ENCODE peak calls at places on chromosome 11, in six cellular contexts. U, Q, D, M, S and F are unnamed samples. For H3K36me3, the result is how much of the 10 kb centered on the place peaks cover.

GRCh38 chr11:70404244-70404643 is 5.9 kb downstream of the CTTN start:
- DNase-seq in U (no peak), Q (no peak), D (no peak), M (no peak), S (no peak), F (no peak)

GRCh38 chr11:30422828-30423648 is 100.1 kb downstream of the ARL14EP start:
- DNase-seq in U (no peak), Q (no peak), D (no peak), M (no peak), S (peak), F (peak)

GRCh38 chr11:122709042-122709760 is 53.7 kb downstream of the UBASH3B start:
- DNase-seq in U (no peak), Q (no peak), D (no peak), M (peak), S (no peak), F (no peak)

GRCh38 chr11:2091112-2091746 is 48.0 kb downstream of the IGF2 start:
- DNase-seq in U (no peak), Q (no peak), D (no peak), M (no peak), S (no peak), F (peak)

GRCh38 chr11:110097459-110098012 is 4.3 kb downstream of the ZC3H12C start:
- DNase-seq in U (no peak), Q (no peak), D (no peak), M (no peak), S (no peak), F (no peak)

GRCh38 chr11:94885133-94885532 is 88.2 kb downstream of the CWC15 start:
- DNase-seq in U (no peak), Q (no peak), D (no peak), M (peak), S (no peak), F (no peak)

GRCh38 chr11:96263361-96263763 is 79.6 kb downstream of the MAML2 start:
- DNase-seq in U (no peak), Q (no peak), D (no peak), M (no peak), S (no peak), F (no peak)

GRCh38 chr11:20611892-20612291 is 12.5 kb downstream of the SLC6A5 start:
- DNase-seq in U (no peak), Q (no peak), D (no peak), M (no peak), S (no peak), F (no peak)

GRCh38 chr11:110297082-110297725 is 790 bp upstream of the RDX start:
- DNase-seq in U (no peak), Q (no peak), D (no peak), M (peak), S (no peak), F (peak)

GRCh38 chr11:33622231-33622630 is 78.4 kb downstream of the C11orf91 start:
- DNase-seq in U (no peak), Q (no peak), D (no peak), M (no peak), S (no peak), F (no peak)

GRCh38 chr11:73519266-73519665 is 78.6 kb downstream of the FAM168A start:
- DNase-seq in U (no peak), Q (no peak), D (no peak), M (no peak), S (no peak), F (no peak)

GRCh38 chr11:73257342-73258103 is 14.6 kb upstream of the P2RY6 start:
- DNase-seq in U (no peak), Q (peak), D (no peak), M (no peak), S (peak), F (peak)

GRCh38 chr11:103714246-103714645 is 322.2 kb upstream of the DDI1 start:
- DNase-seq in U (no peak), Q (no peak), D (no peak), M (no peak), S (no peak), F (no peak)

GRCh38 chr11:69144719-69145365 is 10.9 kb upstream of the SMIM38 start:
- DNase-seq in U (no peak), Q (no peak), D (no peak), M (no peak), S (no peak), F (no peak)

GRCh38 chr11:31655483-31655882 is 145.9 kb downstream of the ELP4 start:
- DNase-seq in U (no peak), Q (no peak), D (no peak), M (peak), S (no peak), F (no peak)

GRCh38 chr11:96278039-96278897 is 64.7 kb downstream of the MAML2 start:
- DNase-seq in U (no peak), Q (no peak), D (no peak), M (peak), S (no peak), F (no peak)

GRCh38 chr11:96204721-96205459 is 138.1 kb downstream of the MAML2 start:
- DNase-seq in U (no peak), Q (no peak), D (no peak), M (no peak), S (no peak), F (no peak)

GRCh38 chr11:64713781-64714363 is 9.1 kb downstream of the NRXN2 start:
- DNase-seq in U (no peak), Q (no peak), D (no peak), M (no peak), S (peak), F (peak)

GRCh38 chr11:2522636-2523255 is 77.9 kb downstream of the KCNQ1 start:
- DNase-seq in U (peak), Q (peak), D (no peak), M (no peak), S (no peak), F (peak)

GRCh38 chr11:45901646-45902045 is 5.4 kb downstream of the FREY1 start:
- DNase-seq in U (no peak), Q (no peak), D (no peak), M (no peak), S (no peak), F (peak)

GRCh38 chr11:23727821-23728220 is 769.0 kb upstream of the LUZP2 start:
- DNase-seq in U (no peak), Q (no peak), D (no peak), M (peak), S (no peak), F (peak)

GRCh38 chr11:86202013-86202336 is 42.6 kb upstream of the EED start:
- DNase-seq in U (no peak), Q (no peak), D (no peak), M (no peak), S (no peak), F (no peak)

GRCh38 chr11:117281159-117281558 is 10.0 kb upstream of the BACE1-AS start:
- DNase-seq in U (no peak), Q (no peak), D (no peak), M (peak), S (no peak), F (no peak)

GRCh38 chr11:110056956-110057355 is 36.2 kb upstream of the ZC3H12C start:
- DNase-seq in U (no peak), Q (no peak), D (no peak), M (no peak), S (no peak), F (no peak)

GRCh38 chr11:116882386-116882785 is 45.0 kb upstream of the APOA1 start:
- DNase-seq in U (no peak), Q (no peak), D (no peak), M (no peak), S (no peak), F (no peak)

GRCh38 chr11:2778630-2779498 is 79.1 kb upstream of the KCNQ1OT1 start:
- DNase-seq in U (peak), Q (peak), D (no peak), M (no peak), S (no peak), F (peak)

GRCh38 chr11:614583-615452 is 932 bp downstream of the IRF7 start:
- DNase-seq in U (no peak), Q (no peak), D (no peak), M (no peak), S (no peak), F (no peak)

GRCh38 chr11:132898676-132899075 is 633.6 kb downstream of the OPCML start:
- DNase-seq in U (no peak), Q (no peak), D (no peak), M (no peak), S (no peak), F (no peak)
- H3K36me3 ChIP-seq in U (under half), Q (under half), D (under half), M (under half), S (under half), F (under half)

DNA sequence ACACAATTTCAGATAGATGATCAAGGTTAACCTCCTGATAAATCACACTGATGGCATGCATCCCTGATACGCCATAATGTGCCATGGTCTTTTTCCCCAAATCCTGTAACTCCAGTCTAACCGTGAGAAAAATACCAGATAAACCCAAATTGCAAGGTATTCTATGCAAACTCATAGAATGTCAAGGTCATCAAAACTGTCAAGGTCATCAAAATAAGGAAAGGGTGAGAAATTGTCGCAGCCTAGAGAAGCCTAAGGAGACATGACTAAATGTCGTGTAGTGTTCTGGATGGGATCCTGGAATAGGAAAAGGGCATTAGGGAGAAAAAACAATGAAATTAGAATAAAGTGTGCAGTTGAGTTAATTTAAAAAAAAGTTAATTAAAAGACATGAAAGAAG is 4.7 kb downstream of the TTC12 start:
- DNase-seq in U (no peak), Q (no peak), D (no peak), M (no peak), S (no peak), F (no peak)
- H3K4me3 ChIP-seq in U (no peak), Q (no peak), D (no peak), M (no peak), S (no peak), F (no peak)

GRCh38 chr11:130908061-130908460 is 8.2 kb downstream of the SNX19 start:
- DNase-seq in U (no peak), Q (no peak), D (no peak), M (no peak), S (no peak), F (no peak)

GRCh38 chr11:130907229-130907628 is 9.1 kb downstream of the SNX19 start:
- DNase-seq in U (no peak), Q (no peak), D (no peak), M (no peak), S (no peak), F (no peak)

GRCh38 chr11:130904380-130904779 is 11.9 kb downstream of the SNX19 start:
- DNase-seq in U (peak), Q (no peak), D (no peak), M (peak), S (peak), F (peak)

GRCh38 chr11:130906616-130907015 is 9.7 kb downstream of the SNX19 start:
- DNase-seq in U (no peak), Q (no peak), D (no peak), M (no peak), S (no peak), F (no peak)

GRCh38 chr11:130905512-130905911 is 10.8 kb downstream of the SNX19 start:
- DNase-seq in U (no peak), Q (no peak), D (no peak), M (no peak), S (no peak), F (no peak)
- H3K36me3 ChIP-seq in U (half or more), Q (half or more), D (half or more), M (half or more), S (under half), F (under half)

DNA sequence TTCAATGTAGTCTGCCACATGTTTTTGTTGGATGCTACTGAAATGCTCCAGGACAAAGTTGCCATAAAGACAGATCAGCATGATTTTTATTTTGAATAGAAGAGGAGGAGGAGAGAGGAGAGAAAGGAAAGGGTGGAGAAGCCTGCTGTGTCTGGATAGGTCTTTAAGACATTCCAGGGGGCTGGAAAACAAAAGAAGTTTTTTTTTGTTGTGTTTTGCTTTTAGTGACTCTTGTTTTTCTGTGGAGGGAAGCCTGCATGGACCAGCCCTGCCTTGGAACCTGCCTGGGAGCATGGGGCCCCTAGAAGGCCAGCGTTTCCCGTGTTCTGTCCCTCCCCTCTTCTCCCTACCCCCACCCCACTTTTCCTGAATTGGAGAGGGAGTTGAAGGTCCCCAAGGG is 2.3 kb downstream of the TSPAN18 start:
- DNase-seq in U (no peak), Q (no peak), D (no peak), M (no peak), S (peak), F (peak)
- H3K4me3 ChIP-seq in U (no peak), Q (no peak), D (peak), M (no peak), S (peak), F (no peak)

GRCh38 chr11:67435031-67435726 is 2.3 kb downstream of the PTPRCAP start:
- DNase-seq in U (no peak), Q (no peak), D (no peak), M (no peak), S (no peak), F (no peak)
- H3K36me3 ChIP-seq in U (under half), Q (half or more), D (under half), M (under half), S (under half), F (under half)

DNA sequence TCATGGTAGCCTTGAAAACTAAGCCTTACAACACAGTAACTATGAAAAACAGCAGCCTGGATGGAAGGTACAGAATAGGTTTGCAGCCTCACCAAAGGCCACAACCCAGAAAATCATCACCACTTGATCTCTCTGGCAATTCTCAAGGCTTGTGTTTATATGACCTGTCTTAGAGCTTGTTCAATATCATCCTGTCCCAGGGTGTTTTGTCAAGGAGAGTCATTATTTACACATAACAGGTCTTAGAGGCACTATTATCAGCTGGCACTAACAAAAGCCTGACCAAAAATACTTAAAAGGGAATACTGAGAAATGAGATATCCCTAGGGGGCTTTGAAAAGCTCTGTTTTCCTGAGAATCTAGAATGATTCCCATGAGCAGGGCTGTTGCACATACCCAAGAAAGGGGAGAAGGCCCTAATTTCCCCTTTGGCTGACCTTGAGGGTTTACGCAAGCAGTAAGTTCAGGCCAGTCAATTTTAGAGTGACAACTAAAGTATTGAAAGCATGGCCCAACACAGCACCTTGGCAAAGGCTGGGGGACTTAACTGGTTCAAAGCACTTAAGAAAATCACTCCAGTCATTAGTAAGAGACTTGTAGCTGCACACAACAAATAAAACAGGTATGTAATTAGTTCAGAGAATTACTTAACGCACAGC is 7.9 kb downstream of the SC5D start:
- DNase-seq in U (no peak), Q (no peak), D (no peak), M (no peak), S (no peak), F (no peak)
- H3K4me3 ChIP-seq in U (no peak), Q (no peak), D (no peak), M (no peak), S (no peak), F (no peak)

GRCh38 chr11:74978041-74978440 is 10.7 kb upstream of the NEU3 start:
- DNase-seq in U (no peak), Q (no peak), D (no peak), M (no peak), S (no peak), F (no peak)
- H3K36me3 ChIP-seq in U (half or more), Q (under half), D (under half), M (under half), S (under half), F (under half)

GRCh38 chr11:57144531-57145320 is 37.0 kb upstream of the LRRC55 start:
- DNase-seq in U (peak), Q (no peak), D (no peak), M (no peak), S (no peak), F (no peak)
- H3K4me3 ChIP-seq in U (no peak), Q (no peak), D (no peak), M (no peak), S (no peak), F (no peak)

GRCh38 chr11:114242032-114242431 is 54.2 kb upstream of the NNMT start:
- DNase-seq in U (no peak), Q (no peak), D (no peak), M (no peak), S (no peak), F (no peak)
- H3K36me3 ChIP-seq in U (under half), Q (under half), D (under half), M (under half), S (under half), F (under half)

DNA sequence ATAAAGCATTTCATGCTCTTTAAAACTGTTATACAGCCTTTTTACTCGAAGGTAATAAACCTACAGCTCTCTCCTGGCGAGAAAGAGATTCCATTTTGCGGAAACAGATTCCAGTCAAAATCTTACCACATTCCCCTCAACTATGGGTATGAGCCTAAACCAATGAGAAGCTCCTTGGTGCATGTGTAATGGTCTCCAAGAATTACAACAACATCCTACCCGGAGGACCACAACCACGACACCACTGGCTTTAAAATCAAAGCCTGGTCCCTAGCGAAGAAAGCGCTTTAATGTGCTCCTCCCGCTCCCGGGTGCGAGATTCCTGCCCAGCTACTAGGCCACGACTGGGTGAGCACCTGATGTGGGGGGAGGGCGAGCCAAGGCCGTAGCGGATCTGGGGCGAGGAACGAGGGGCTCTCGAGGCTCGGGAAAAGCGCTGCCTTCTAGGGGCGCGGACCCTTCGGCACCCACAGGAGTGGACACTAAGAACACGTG is 799 bp downstream of the CELF1 start:
- DNase-seq in U (peak), Q (peak), D (no peak), M (peak), S (peak), F (peak)
- H3K4me3 ChIP-seq in U (peak), Q (peak), D (peak), M (peak), S (peak), F (peak)